ENCODE peak calls at places on chromosome 2, in four cellular contexts. H is GM12878; Z is effector memory CD4-positive, alpha-beta T cell; M is endothelial cell of umbilical vein. U is an unnamed sample.

GRCh38 chr2:199734651-199735050 is 116.3 kb downstream of the FTCDNL1 start:
- DNase-seq in H (no peak), Z (no peak), M (no peak), U (no peak)

GRCh38 chr2:48529189-48529588 is 765 bp upstream of the STON1 start:
- DNase-seq in H (no peak), Z (no peak), M (no peak), U (no peak)

GRCh38 chr2:186130678-186131511 is 355.2 kb upstream of the ZC3H15 start:
- DNase-seq in H (no peak), Z (no peak), M (no peak), U (no peak)

GRCh38 chr2:184402381-184402780 is 195.9 kb upstream of the ZNF804A start:
- DNase-seq in H (no peak), Z (no peak), M (no peak), U (no peak)

GRCh38 chr2:217723078-217723477 is 279.7 kb downstream of the TNS1 start:
- DNase-seq in H (no peak), Z (no peak), M (no peak), U (no peak)

GRCh38 chr2:6880200-6880733 is 2.7 kb downstream of the RSAD2 start:
- DNase-seq in H (no peak), Z (no peak), M (no peak), U (no peak)

GRCh38 chr2:2840101-2840531 is 509.0 kb upstream of the MYT1L start:
- DNase-seq in H (no peak), Z (no peak), M (no peak), U (no peak)

GRCh38 chr2:225171350-225171749 is 129.1 kb upstream of the DOCK10 start:
- DNase-seq in H (no peak), Z (no peak), M (no peak), U (no peak)

GRCh38 chr2:236769981-236770671 is 200.5 kb downstream of the ACKR3 start:
- DNase-seq in H (no peak), Z (no peak), M (no peak), U (peak)

GRCh38 chr2:173914055-173914922 is 50.9 kb downstream of the SP3 start:
- DNase-seq in H (no peak), Z (no peak), M (no peak), U (no peak)

GRCh38 chr2:97870396-97870843 is 125.3 kb downstream of the TMEM131 start:
- DNase-seq in H (peak), Z (no peak), M (peak), U (no peak)

GRCh38 chr2:42331569-42332284 is 29.3 kb downstream of the COX7A2L start:
- DNase-seq in H (no peak), Z (no peak), M (no peak), U (no peak)

GRCh38 chr2:222613715-222614331 is 42.1 kb downstream of the FARSB start:
- DNase-seq in H (no peak), Z (no peak), M (peak), U (no peak)

GRCh38 chr2:45134726-45135125 is 125.5 kb upstream of the SIX2 start:
- DNase-seq in H (no peak), Z (no peak), M (peak), U (no peak)

GRCh38 chr2:197309369-197310231 is 980 bp downstream of the ANKRD44 start:
- DNase-seq in H (no peak), Z (peak), M (no peak), U (no peak)

GRCh38 chr2:109373791-109374547 is 239.8 kb downstream of the SEPTIN10 start:
- DNase-seq in H (no peak), Z (no peak), M (no peak), U (no peak)

GRCh38 chr2:236767951-236768350 is 198.3 kb downstream of the ACKR3 start:
- DNase-seq in H (no peak), Z (no peak), M (no peak), U (no peak)

GRCh38 chr2:71789556-71790219 is 336.3 kb downstream of the DYSF start:
- DNase-seq in H (no peak), Z (no peak), M (no peak), U (no peak)

GRCh38 chr2:176178271-176178806 is 10.1 kb upstream of the HOXD1 start:
- DNase-seq in H (no peak), Z (no peak), M (no peak), U (no peak)

GRCh38 chr2:195662138-195662537 is 5.1 kb downstream of the SLC39A10 start:
- DNase-seq in H (no peak), Z (no peak), M (no peak), U (no peak)

GRCh38 chr2:72275084-72275483 is 127.4 kb upstream of the CYP26B1 start:
- DNase-seq in H (no peak), Z (no peak), M (no peak), U (no peak)

GRCh38 chr2:239776441-239777033 is 248.6 kb downstream of the NDUFA10 start:
- DNase-seq in H (no peak), Z (no peak), M (no peak), U (no peak)

GRCh38 chr2:236281423-236281822 is 17.2 kb upstream of the ASB18 start:
- DNase-seq in H (no peak), Z (no peak), M (no peak), U (no peak)

GRCh38 chr2:166468124-166469024 is 25.7 kb downstream of the SCN7A start:
- DNase-seq in H (no peak), Z (no peak), M (no peak), U (no peak)

GRCh38 chr2:216850665-216851327 is 9.1 kb downstream of the TNP1 start:
- DNase-seq in H (no peak), Z (no peak), M (no peak), U (no peak)

GRCh38 chr2:122145805-122146204 is 390.4 kb downstream of the TSN start:
- DNase-seq in H (no peak), Z (no peak), M (no peak), U (no peak)

GRCh38 chr2:15582645-15583340 is 8.9 kb upstream of the DDX1 start:
- DNase-seq in H (no peak), Z (no peak), M (no peak), U (no peak)

GRCh38 chr2:27737676-27738348 is 33.7 kb upstream of the MRPL33 start:
- DNase-seq in H (no peak), Z (no peak), M (peak), U (no peak)

GRCh38 chr2:103174711-103175110 is 412.9 kb downstream of the TMEM182 start:
- DNase-seq in H (no peak), Z (no peak), M (no peak), U (no peak)

GRCh38 chr2:225889452-225889851 is 489.9 kb downstream of the NYAP2 start:
- DNase-seq in H (no peak), Z (no peak), M (peak), U (no peak)

GRCh38 chr2:6679481-6679880 is 186.2 kb downstream of the CMPK2 start:
- DNase-seq in H (no peak), Z (no peak), M (no peak), U (no peak)

DNA sequence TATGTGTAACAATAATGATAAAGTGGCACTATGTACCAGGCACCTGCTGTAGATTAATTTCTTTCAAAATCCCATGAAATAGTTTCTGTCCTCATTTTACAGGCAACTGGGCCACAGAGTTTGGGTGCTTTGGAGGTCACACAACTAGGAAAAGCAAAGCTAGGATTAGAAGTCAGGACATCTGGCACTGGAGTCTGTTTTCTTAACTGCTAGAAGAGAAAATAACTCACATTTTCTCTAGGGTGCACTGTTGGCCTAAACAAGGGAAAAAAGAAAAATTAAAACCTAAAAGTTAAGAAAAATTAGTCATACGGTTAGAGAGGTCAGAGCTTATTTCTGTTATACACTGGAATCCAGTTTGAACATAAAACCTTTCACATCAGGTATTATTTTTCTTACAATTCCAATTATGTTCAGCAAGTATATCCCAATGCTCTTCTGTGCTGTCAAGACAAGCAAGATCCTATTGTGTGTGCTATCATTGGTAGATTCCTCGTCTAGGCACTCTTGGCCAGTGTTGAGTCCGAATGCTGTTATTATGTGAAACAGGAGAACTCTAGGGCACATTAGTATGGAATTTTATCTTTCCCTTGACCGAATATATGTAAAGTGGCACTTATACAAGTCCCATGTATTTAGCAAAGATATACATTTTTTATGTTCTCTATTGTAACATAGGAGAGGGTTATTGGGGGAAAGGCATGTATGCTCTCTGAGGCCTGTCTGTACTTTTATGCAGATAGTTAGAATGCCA is 1.5 kb upstream of the OSGEPL1 start:
- DNase-seq in H (no peak), Z (no peak), M (no peak), U (no peak)
- H3K27ac ChIP-seq in H (peak), Z (no peak), M (no peak), U (no peak)

GRCh38 chr2:102142829-102143449 is 393 bp downstream of the IL1R1 start:
- DNase-seq in H (no peak), Z (no peak), M (no peak), U (no peak)

GRCh38 chr2:102139851-102140250 is 2.7 kb upstream of the IL1R1 start:
- DNase-seq in H (no peak), Z (no peak), M (no peak), U (no peak)

GRCh38 chr2:102140367-102140766 is 2.2 kb upstream of the IL1R1 start:
- DNase-seq in H (no peak), Z (no peak), M (no peak), U (no peak)

GRCh38 chr2:102141915-102142828 is at the start of gene IL1R1:
- DNase-seq in H (no peak), Z (no peak), M (peak), U (no peak)

DNA sequence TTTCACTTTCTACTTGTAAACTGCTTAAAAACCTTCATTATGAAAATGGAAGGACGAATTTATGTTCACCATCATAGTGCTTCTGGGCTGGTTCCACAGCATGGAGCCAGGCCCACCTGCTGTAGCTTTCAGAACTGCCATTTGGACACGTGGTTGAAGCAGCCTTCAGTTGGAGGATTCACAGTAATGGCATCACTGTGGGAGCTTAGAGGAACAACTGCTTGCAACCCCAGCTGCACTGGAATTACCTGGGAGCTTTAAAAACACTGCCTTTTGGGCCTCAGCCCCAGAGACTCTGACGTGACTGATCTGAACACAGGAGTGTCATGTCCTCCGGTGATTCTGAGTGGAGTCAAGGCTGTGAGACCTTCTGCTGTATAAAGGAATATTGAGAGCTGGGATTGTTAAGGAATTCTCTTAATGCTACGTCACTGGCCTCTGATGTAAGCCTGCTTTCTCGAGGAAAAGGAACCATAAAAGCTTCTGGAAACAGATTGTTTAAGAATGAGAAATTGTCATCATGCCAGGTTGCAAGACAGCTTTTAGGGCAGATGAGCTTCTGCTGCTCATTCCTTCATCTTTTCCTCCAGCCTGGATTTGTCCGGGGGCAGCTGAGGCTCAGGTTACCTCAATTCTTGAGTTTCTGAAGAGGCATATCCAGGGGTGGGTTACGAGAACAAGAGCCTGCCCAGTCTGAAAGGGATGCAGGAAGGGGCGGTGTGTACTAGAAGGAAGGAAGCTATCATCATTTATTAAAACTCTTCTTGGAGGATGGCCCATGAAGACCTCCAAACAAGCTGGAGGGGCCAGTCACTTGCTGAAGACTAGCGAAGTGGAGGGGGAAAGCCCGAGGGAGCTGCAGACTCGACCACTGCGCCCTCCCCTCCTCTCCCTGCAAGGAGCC is 1.3 kb upstream of the IL1R1 start:
- DNase-seq in H (no peak), Z (no peak), M (peak), U (no peak)
- H3K27ac ChIP-seq in H (no peak), Z (no peak), M (no peak), U (no peak)

GRCh38 chr2:85751300-85751575 is 2.6 kb upstream of the ATOH8 start:
- DNase-seq in H (no peak), Z (no peak), M (no peak), U (no peak)
- H3K27ac ChIP-seq in H (no peak), Z (no peak), M (no peak), U (peak)

GRCh38 chr2:112811841-112812306 is 24.7 kb downstream of the IL1B start:
- DNase-seq in H (no peak), Z (no peak), M (peak), U (no peak)
- H3K27ac ChIP-seq in H (peak), Z (no peak), M (peak), U (no peak)

U was measured in caudate nucleus.